ENCODE peak calls at places on chromosome 20, in four cellular contexts. O, N, Z and S are unnamed samples. For H3K9me3, the result is how much of the 10 kb centered on the place peaks cover.

GRCh38 chr20:760751-761417 is 7.4 kb downstream of the SLC52A3 start:
- DNase-seq in O (peak), N (no peak), Z (no peak), S (peak)

GRCh38 chr20:35207950-35208611 is 18.4 kb upstream of the MMP24 start:
- DNase-seq in O (peak), N (peak), Z (peak), S (peak)

GRCh38 chr20:16926626-16927025 is 178.5 kb downstream of the OTOR start:
- DNase-seq in O (no peak), N (no peak), Z (no peak), S (no peak)

GRCh38 chr20:6007529-6008103 is 46.2 kb downstream of the LRRN4 start:
- DNase-seq in O (no peak), N (no peak), Z (no peak), S (no peak)

GRCh38 chr20:32463642-32464400 is 105.7 kb downstream of the ASXL1 start:
- DNase-seq in O (no peak), N (no peak), Z (peak), S (peak)

GRCh38 chr20:29878777-29879442 is 1378.6 kb upstream of the DEFB115 start:
- DNase-seq in O (no peak), N (no peak), Z (peak), S (peak)

GRCh38 chr20:53739799-53740785 is 146.5 kb upstream of the ZNF217 start:
- DNase-seq in O (no peak), N (peak), Z (no peak), S (no peak)

GRCh38 chr20:12762725-12763124 is 246.0 kb upstream of the SPTLC3 start:
- DNase-seq in O (no peak), N (no peak), Z (no peak), S (no peak)

GRCh38 chr20:33561981-33562601 is 72.2 kb downstream of the CBFA2T2 start:
- DNase-seq in O (peak), N (peak), Z (peak), S (peak)

GRCh38 chr20:39081255-39081654 is 119.1 kb downstream of the DHX35 start:
- DNase-seq in O (peak), N (peak), Z (peak), S (no peak)

GRCh38 chr20:51275816-51276215 is 252.9 kb upstream of the KCNG1 start:
- DNase-seq in O (no peak), N (no peak), Z (no peak), S (no peak)

GRCh38 chr20:61482425-61482887 is 230.4 kb downstream of the CDH4 start:
- DNase-seq in O (no peak), N (no peak), Z (no peak), S (no peak)

GRCh38 chr20:52025938-52026337 is 165.6 kb downstream of the ZFP64 start:
- DNase-seq in O (no peak), N (no peak), Z (no peak), S (no peak)

GRCh38 chr20:45230631-45231030 is 9.5 kb downstream of the SEMG2 start:
- DNase-seq in O (no peak), N (no peak), Z (no peak), S (no peak)

GRCh38 chr20:32972181-32973076 is 31.8 kb downstream of the SUN5 start:
- DNase-seq in O (no peak), N (no peak), Z (no peak), S (no peak)

GRCh38 chr20:1328680-1329330 is at the start of gene SDCBP2:
- DNase-seq in O (peak), N (no peak), Z (peak), S (peak)

GRCh38 chr20:21208999-21209398 is 83.1 kb downstream of the KIZ start:
- DNase-seq in O (no peak), N (no peak), Z (no peak), S (no peak)

GRCh38 chr20:43954704-43955243 is 40.1 kb downstream of the TOX2 start:
- DNase-seq in O (no peak), N (no peak), Z (no peak), S (no peak)

GRCh38 chr20:45368221-45368980 is 5.4 kb downstream of the SYS1 start:
- DNase-seq in O (no peak), N (no peak), Z (no peak), S (no peak)

GRCh38 chr20:41233976-41234514 is 83.5 kb downstream of the ZHX3 start:
- DNase-seq in O (no peak), N (no peak), Z (no peak), S (no peak)

GRCh38 chr20:41230136-41230535 is 87.4 kb downstream of the ZHX3 start:
- DNase-seq in O (no peak), N (no peak), Z (no peak), S (no peak)

GRCh38 chr20:41231136-41231535 is 86.4 kb downstream of the ZHX3 start:
- DNase-seq in O (no peak), N (no peak), Z (no peak), S (no peak)

GRCh38 chr20:41232971-41233926 is 84.3 kb downstream of the ZHX3 start:
- DNase-seq in O (no peak), N (no peak), Z (no peak), S (no peak)

GRCh38 chr20:41231850-41232249 is 85.7 kb downstream of the ZHX3 start:
- DNase-seq in O (no peak), N (no peak), Z (no peak), S (no peak)
- H3K4me3 ChIP-seq in O (no peak), N (no peak), Z (no peak), S (no peak)

GRCh38 chr20:3407426-3408250 is at the start of gene DNAAF9:
- DNase-seq in O (peak), N (no peak), Z (peak), S (peak)
- TF ChIP-seq POLR2AphosphoS5 in O (peak), N (peak), Z (peak), S (peak)

GRCh38 chr20:63357921-63358905 is 2.9 kb downstream of the CHRNA4 start:
- DNase-seq in O (no peak), N (no peak), Z (peak), S (peak)
- H3K9me3 ChIP-seq in O (under half), N (under half), Z (under half), S (under half)

GRCh38 chr20:19236371-19237055 is 24.1 kb downstream of the SLC24A3 start:
- DNase-seq in O (no peak), N (no peak), Z (no peak), S (no peak)

GRCh38 chr20:19231359-19232035 is 19.1 kb downstream of the SLC24A3 start:
- DNase-seq in O (no peak), N (no peak), Z (no peak), S (no peak)

DNA sequence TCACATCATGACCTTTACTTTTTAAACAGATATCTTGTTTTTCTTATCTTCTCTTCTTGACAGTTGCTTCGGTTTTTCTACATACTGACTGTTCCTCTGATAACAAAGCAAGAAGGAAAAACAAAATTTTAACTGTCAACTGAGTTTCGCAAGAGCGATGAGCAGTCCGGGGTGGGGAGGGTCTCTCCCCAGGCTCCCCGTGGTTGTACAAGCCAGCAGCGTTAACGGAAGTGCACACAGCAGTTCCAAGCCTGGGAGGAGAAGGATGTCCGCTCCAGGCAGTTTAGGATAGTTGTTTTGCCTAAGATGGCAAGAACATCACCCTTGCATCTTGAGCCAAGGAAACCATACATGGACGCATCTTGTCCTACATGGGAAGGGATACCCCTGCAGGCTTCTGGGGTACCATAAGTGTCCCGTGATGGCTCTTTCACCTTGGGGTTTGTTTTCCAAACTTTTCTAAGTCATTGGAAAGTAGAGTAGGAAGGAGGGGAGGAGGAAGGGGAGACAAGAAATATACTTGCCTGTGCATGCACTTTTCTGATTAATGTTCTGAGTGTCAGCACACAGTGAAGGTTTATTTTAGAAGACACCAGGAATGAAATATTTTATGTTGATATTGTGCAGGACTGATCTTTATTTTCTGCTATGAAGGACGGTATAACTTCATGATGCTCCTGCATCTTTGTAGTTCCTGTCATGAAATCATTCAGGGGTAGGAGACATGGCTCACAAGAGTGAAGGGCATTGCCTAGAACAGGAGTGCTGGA is 20.8 kb downstream of the SLC24A3 start:
- DNase-seq in O (no peak), N (no peak), Z (no peak), S (no peak)
- H3K4me3 ChIP-seq in O (no peak), N (no peak), Z (no peak), S (no peak)

GRCh38 chr20:58895099-58895795 is 42.7 kb downstream of the GNAS start:
- DNase-seq in O (no peak), N (no peak), Z (no peak), S (no peak)

GRCh38 chr20:58894652-58895051 is 42.1 kb downstream of the GNAS start:
- DNase-seq in O (no peak), N (no peak), Z (no peak), S (no peak)

GRCh38 chr20:58892126-58892931 is 39.8 kb downstream of the GNAS start:
- DNase-seq in O (no peak), N (peak), Z (peak), S (peak)

GRCh38 chr20:58892932-58893224 is 40.4 kb downstream of the GNAS start:
- DNase-seq in O (no peak), N (no peak), Z (no peak), S (no peak)

GRCh38 chr20:58893355-58894151 is 41.0 kb downstream of the GNAS start:
- DNase-seq in O (no peak), N (no peak), Z (no peak), S (no peak)
- TF ChIP-seq POLR2AphosphoS5 in O (no peak), N (no peak), Z (no peak), S (no peak)

GRCh38 chr20:63961664-63962425 is 5.6 kb upstream of the UCKL1 start:
- DNase-seq in O (no peak), N (no peak), Z (no peak), S (no peak)

GRCh38 chr20:63962426-63963347 is 6.5 kb upstream of the UCKL1 start:
- DNase-seq in O (no peak), N (no peak), Z (no peak), S (no peak)

GRCh38 chr20:63963348-63963741 is 6.4 kb downstream of the ZNF512B start:
- DNase-seq in O (no peak), N (no peak), Z (no peak), S (peak)

GRCh38 chr20:63964412-63964811 is 5.3 kb downstream of the ZNF512B start:
- DNase-seq in O (no peak), N (no peak), Z (no peak), S (peak)

DNA sequence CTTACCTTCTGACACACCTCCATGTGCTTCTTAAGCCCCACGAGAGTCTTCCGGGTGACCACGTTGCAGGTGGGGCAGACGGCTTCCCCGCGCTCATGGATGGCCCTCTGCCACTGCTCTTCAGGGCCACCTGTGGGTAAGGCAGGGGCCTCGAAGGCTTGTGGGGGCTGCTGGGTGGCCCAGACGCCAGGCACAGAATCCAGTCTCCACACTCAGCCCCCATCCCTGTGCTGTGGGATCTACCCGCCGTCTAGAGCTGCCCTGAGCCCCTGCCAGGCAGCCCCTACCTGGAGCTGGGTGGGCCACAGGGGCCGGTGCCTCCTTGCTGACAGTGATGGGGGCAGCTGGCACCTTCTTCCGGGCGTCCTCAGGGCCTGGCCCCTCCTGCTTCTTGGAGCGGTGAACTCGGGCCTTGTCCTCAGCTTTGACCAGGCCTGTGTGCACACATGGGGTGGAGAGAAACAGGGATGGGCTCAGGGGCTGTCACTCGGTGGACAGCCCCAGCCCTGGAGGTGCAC is 5.9 kb downstream of the ZNF512B start:
- DNase-seq in O (no peak), N (no peak), Z (no peak), S (peak)
- H3K9me3 ChIP-seq in O (under half), N (under half), Z (under half), S (under half)